ENCODE peak calls at places on chromosomes 4 and X, in five cellular contexts. Q is NCI-H1092 treated with DMSO at 0.1 percent for 48 hours; F is activated CD4-positive, alpha-beta memory T cell treated with anti-CD3 and anti-CD28 coated beads, Interleukin-2, amount 10 ng/mL, durations not matched to agents 7 days and 5 days; S is activated CD8-positive, alpha-beta memory T cell treated with anti-CD3 and anti-CD28 coated beads for 48 hours; P is uterus. M is an unnamed sample.

GRCh38 chrX:75986980-75987379 is 185.9 kb upstream of the PBDC1 start:
- DNase-seq in P (no peak), S (no peak), Q (no peak), F (no peak), M (no peak)

GRCh38 chr4:78002260-78002659 is 54.9 kb upstream of the FRAS1 start:
- DNase-seq in S (no peak), F (no peak), Q (no peak), P (no peak), M (no peak)

GRCh38 chr4:79588679-79589078 is 180.7 kb upstream of the GK2 start:
- DNase-seq in F (no peak), Q (no peak), P (no peak), S (no peak), M (no peak)

GRCh38 chr4:56681158-56681848 is at the start of gene HOPX:
- DNase-seq in F (peak), P (no peak), S (peak), Q (no peak), M (no peak)

GRCh38 chr4:88818650-88819470 is 121.2 kb upstream of the NAP1L5 start:
- DNase-seq in P (peak), S (no peak), F (peak), Q (peak), M (peak)

GRCh38 chr4:133865606-133866327 is 335.8 kb downstream of the PABPC4L start:
- DNase-seq in F (no peak), P (no peak), S (no peak), Q (no peak), M (no peak)

GRCh38 chr4:74228691-74229640 is 71.0 kb downstream of the MTHFD2L start:
- DNase-seq in P (peak), F (peak), S (peak), Q (peak), M (peak)

GRCh38 chr4:107619065-107619464 is 101.0 kb downstream of the PAPSS1 start:
- DNase-seq in Q (no peak), F (no peak), P (no peak), S (no peak), M (no peak)